ENCODE peak calls at places on chromosomes 2 and 18, in ten cellular contexts. N is cardiac fibroblast, O is ovary, Q is astrocyte of the spinal cord, H is choroid plexus epithelial cell, Y is psoas muscle, P is GM23338, X is endothelial cell of umbilical vein, R is GM06990, T is transverse colon. I is an unnamed sample.

GRCh38 chr2:20525041-20526035 is 78.5 kb downstream of the RHOB start:
- DNase-seq in X (no peak), Q (peak), O (peak), N (peak), P (no peak), T (peak), R (peak), H (peak), Y (peak), I (no peak)

GRCh38 chr2:20931346-20931745 is 108.4 kb upstream of the LDAH start:
- DNase-seq in O (peak), P (no peak), Q (no peak), H (peak), R (no peak), N (no peak), T (no peak), Y (no peak), X (no peak), I (no peak)

GRCh38 chr2:112151701-112152440 is 13.7 kb downstream of the FBLN7 start:
- DNase-seq in O (no peak), Y (no peak), H (no peak), P (no peak), R (no peak), N (no peak), Q (no peak), T (no peak), X (no peak), I (no peak)

GRCh38 chr2:149365826-149366583 is 35.6 kb downstream of the LYPD6 start:
- DNase-seq in Y (no peak), T (no peak), N (peak), X (peak), H (no peak), R (no peak), O (no peak), Q (peak), P (no peak), I (peak)

GRCh38 chr2:52416340-52416739 is 1351.3 kb upstream of the CHAC2 start:
- DNase-seq in Y (no peak), N (no peak), H (peak), Q (peak), X (peak), P (peak), T (no peak), O (no peak), R (no peak), I (no peak)

GRCh38 chr2:65232636-65233035 is 5.0 kb downstream of the ACTR2 start:
- DNase-seq in H (peak), Q (peak), X (peak), Y (no peak), T (no peak), N (peak), O (no peak), P (no peak), R (peak), I (peak)

GRCh38 chr2:10303634-10304378 is 1.1 kb downstream of the HPCAL1 start:
- DNase-seq in H (peak), Y (peak), R (peak), O (peak), P (peak), Q (peak), N (peak), T (peak), X (peak), I (no peak)

GRCh38 chr2:32330136-32330535 is 26.7 kb upstream of the BIRC6 start:
- DNase-seq in P (no peak), N (peak), H (peak), Q (no peak), R (no peak), Y (no peak), X (no peak), T (no peak), O (no peak), I (no peak)

GRCh38 chr2:152718909-152719645 is 657 bp downstream of the ARL6IP6 start:
- DNase-seq in T (peak), R (no peak), N (peak), Y (no peak), P (peak), X (no peak), Q (peak), H (peak), O (no peak), I (no peak)

GRCh38 chr2:137107925-137108324 is 342.6 kb downstream of the THSD7B start:
- DNase-seq in R (no peak), P (no peak), Y (no peak), H (no peak), O (no peak), Q (no peak), N (no peak), T (no peak), X (no peak), I (no peak)

GRCh38 chr2:215929602-215930335 is 83.6 kb downstream of the MREG start:
- DNase-seq in N (no peak), P (no peak), R (no peak), T (no peak), H (peak), X (peak), O (no peak), Q (peak), Y (no peak), I (no peak)

GRCh38 chr2:153230977-153231376 is 247.6 kb downstream of the RPRM start:
- DNase-seq in R (no peak), T (no peak), P (no peak), N (no peak), X (no peak), Q (no peak), H (no peak), Y (no peak), O (no peak), I (no peak)

GRCh38 chr2:63520793-63521192 is 67.5 kb downstream of the WDPCP start:
- DNase-seq in O (no peak), P (no peak), T (no peak), X (no peak), Y (no peak), R (no peak), Q (no peak), N (no peak), H (no peak), I (no peak)

GRCh38 chr18:13258792-13259385 is 40.3 kb downstream of the LDLRAD4 start:
- DNase-seq in Y (no peak), X (no peak), O (no peak), N (no peak), R (no peak), P (no peak), Q (no peak), H (no peak), T (no peak), I (no peak)

DNA sequence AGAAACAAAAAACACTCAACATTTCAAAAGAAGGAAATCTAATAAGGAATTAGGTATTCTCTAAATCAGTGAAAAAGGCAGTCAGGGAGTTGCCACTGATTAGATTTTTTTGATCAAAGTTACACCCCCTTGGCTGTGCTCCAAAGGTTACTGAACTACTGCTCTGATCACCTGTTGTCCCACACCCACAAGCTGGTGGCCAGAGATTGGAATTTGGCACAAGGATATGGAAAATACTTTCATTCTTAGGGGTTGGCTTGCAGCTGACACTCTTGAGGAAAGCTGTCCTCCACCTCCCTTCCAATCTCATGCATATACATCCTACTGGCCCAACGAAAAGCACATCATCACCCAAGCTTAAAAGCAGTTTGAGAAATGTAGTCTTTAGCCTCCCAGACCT is 329.5 kb upstream of the CHAC2 start:
- DNase-seq in Q (no peak), T (peak), P (no peak), R (no peak), H (no peak), X (no peak), Y (no peak), N (no peak), O (no peak), I (no peak)
- H3K4me3 ChIP-seq in Q (no peak), T (no peak), P (no peak), R (no peak), H (no peak), X (no peak), Y (no peak), N (no peak), O (no peak), I (no peak)

DNA sequence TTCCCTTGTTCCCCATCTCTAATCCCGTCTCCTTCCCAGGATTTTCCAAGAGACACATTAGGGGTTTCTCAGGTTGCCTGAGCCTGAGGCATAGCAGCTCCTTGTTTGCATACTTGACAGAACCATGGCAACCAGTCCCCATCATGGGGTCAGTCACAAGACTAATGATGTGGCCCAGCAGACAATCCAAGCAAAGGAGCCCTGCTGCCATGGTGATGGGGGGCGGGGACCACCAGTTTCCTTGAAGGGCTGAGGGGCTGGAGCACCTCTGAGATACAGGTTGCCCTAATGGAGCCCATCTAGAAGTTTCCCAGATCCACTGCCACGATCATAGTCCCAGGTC is 18.4 kb upstream of the RESP18 start:
- DNase-seq in T (no peak), X (no peak), R (no peak), N (peak), P (peak), O (no peak), H (peak), Q (no peak), Y (no peak), I (no peak)
- TF ChIP-seq CTCF in T (no peak), X (no peak), R (no peak), N (no peak), P (no peak), O (no peak), H (no peak), Q (no peak), Y (no peak), I (no peak)

DNA sequence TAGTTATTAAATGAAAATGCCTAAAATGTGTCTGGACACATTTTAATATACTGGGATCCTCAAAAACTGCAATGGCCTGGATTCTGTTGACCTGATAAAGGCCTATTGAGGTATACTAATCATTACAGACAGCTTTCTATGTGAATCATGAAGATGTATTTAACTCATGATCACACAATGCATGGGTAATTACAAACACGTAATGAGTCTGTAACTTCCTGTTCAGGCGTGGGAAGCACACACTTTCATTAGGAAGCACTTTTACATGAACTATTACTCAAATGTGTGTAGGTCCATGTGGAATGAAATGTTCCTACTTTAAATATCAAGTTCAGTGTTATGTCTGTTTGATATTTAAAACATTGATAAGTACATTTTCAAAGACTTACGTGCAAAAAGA is 108.7 kb downstream of the NCKAP5 start:
- DNase-seq in Q (no peak), P (no peak), Y (no peak), H (no peak), N (no peak), T (no peak), X (peak), O (no peak), R (no peak), I (no peak)
- H3K4me3 ChIP-seq in Q (no peak), P (no peak), Y (no peak), H (no peak), N (no peak), T (no peak), X (no peak), O (no peak), R (no peak), I (no peak)

GRCh38 chr18:31171159-31171839 is 8.6 kb upstream of the DSC1 start:
- DNase-seq in H (no peak), R (no peak), P (no peak), X (no peak), Q (no peak), T (no peak), O (no peak), N (no peak), Y (no peak), I (no peak)

GRCh38 chr18:31170335-31170734 is 7.7 kb upstream of the DSC1 start:
- DNase-seq in Q (no peak), O (no peak), P (no peak), T (no peak), Y (no peak), H (no peak), N (no peak), R (no peak), X (no peak), I (no peak)
- TF ChIP-seq CTCF in Q (no peak), O (no peak), P (peak), T (no peak), Y (no peak), H (no peak), N (no peak), R (no peak), X (no peak), I (no peak)

GRCh38 chr2:12714391-12715221 is 2.1 kb upstream of the TRIB2 start:
- DNase-seq in R (no peak), H (peak), N (peak), P (peak), O (no peak), Q (peak), X (peak), T (no peak), Y (no peak), I (no peak)
- H3K4me3 ChIP-seq in R (no peak), H (no peak), N (no peak), P (no peak), O (no peak), Q (no peak), X (no peak), T (no peak), Y (no peak), I (no peak)

GRCh38 chr2:219057709-219058540 is 2.8 kb downstream of the IHH start:
- DNase-seq in O (peak), P (peak), R (peak), H (peak), Y (peak), T (peak), X (peak), N (peak), Q (peak), I (no peak)
- TF ChIP-seq CTCF in O (peak), P (peak), R (peak), H (peak), Y (peak), T (peak), X (peak), N (peak), Q (peak), I (peak)

GRCh38 chr18:63994783-63995399 is 25.0 kb downstream of the SERPINB8 start:
- DNase-seq in O (peak), Q (peak), T (peak), P (peak), R (no peak), N (peak), Y (no peak), H (peak), X (peak), I (no peak)

GRCh38 chr18:63997606-63998005 is 27.7 kb downstream of the SERPINB8 start:
- DNase-seq in X (no peak), N (no peak), O (no peak), Y (no peak), H (no peak), T (no peak), R (no peak), Q (no peak), P (no peak), I (no peak)

GRCh38 chr18:63999871-64000270 is 30.0 kb downstream of the SERPINB8 start:
- DNase-seq in N (no peak), R (no peak), T (no peak), H (no peak), Q (no peak), X (no peak), Y (no peak), O (no peak), P (no peak), I (no peak)

GRCh38 chr18:63992751-63993150 is 22.9 kb downstream of the SERPINB8 start:
- DNase-seq in Q (no peak), R (no peak), T (no peak), O (no peak), P (no peak), Y (no peak), N (no peak), X (no peak), H (no peak), I (no peak)

DNA sequence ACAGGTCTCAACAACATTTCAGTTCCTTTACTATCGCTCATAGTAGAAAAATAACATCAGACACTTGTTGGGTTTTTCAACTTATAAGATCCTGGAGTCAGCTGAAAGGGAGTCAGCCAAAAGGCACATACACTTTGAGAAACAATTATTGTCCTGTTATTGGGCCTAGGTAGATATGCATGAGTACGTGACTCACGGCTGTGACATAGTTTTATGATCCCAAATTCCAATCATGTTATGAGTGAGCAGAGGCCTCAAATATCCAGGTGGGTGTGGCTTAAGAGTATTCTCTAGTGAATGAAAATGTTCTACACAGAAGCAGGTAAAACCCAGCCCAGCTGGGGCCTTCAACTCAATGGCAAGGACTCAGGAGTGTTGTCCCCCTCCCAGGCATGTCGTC is 27.2 kb downstream of the SERPINB8 start:
- DNase-seq in T (no peak), O (no peak), H (no peak), Q (no peak), X (no peak), R (no peak), P (no peak), Y (no peak), N (no peak), I (no peak)
- H3K4me3 ChIP-seq in T (no peak), O (no peak), H (no peak), Q (no peak), X (no peak), R (no peak), P (no peak), Y (no peak), N (no peak), I (no peak)

DNA sequence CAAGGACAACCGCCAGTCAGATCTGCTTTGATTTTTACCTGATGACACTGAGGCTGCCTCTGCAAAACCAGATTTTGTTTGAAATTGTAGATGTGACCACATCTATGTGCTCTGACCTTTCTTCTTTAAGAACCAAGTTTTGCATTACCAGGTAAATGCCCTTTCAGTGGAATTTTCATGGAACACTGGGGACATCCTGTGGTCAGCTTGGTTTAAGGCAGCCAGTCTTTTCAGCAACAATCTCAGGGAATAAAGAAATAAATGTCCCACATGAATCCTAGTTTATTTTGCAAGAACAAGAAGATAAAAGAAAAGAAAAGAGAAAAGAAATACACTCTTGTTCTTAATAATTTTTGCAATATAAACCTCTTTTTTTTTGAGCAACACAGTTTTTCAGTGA is 90.6 kb downstream of the POU3F3 start:
- DNase-seq in R (no peak), N (no peak), Y (no peak), O (no peak), H (peak), Q (peak), P (peak), X (no peak), T (no peak), I (no peak)
- TF ChIP-seq CTCF in R (peak), N (no peak), Y (no peak), O (no peak), H (peak), Q (peak), P (peak), X (no peak), T (peak), I (peak)

I was measured in kidney epithelial cell.